ENCODE peak calls at places on chromosomes 4 and X, in ten cellular contexts. Y is activated T-helper 9 cell treated with anti-CD3 and anti-CD28 coated beads, Interleukin-2, amount 50 U/mL, for 16 hours; E is pons; R is cardiac fibroblast; O is NCI-H1092 treated with DMSO at 0.1 percent for 48 hours; Z is osteocyte; C is activated CD8-positive, alpha-beta T cell treated with anti-CD3 and anti-CD28 coated beads, Interleukin-2, amount 10 ng/mL, durations not matched to agents 7 days and 5 days; D is T-helper 2 cell; A is NCI-H1105; M is HuH-7. X is an unnamed sample.

GRCh38 chr4:26522478-26522877 is 32.2 kb upstream of the CCKAR start:
- DNase-seq in E (no peak), Y (no peak), O (no peak), M (no peak), A (no peak), R (peak), Z (no peak), C (no peak), D (no peak), X (no peak)

GRCh38 chr4:65865489-65865888 is 195.2 kb upstream of the EPHA5 start:
- DNase-seq in R (peak), M (peak), A (no peak), D (no peak), C (no peak), E (no peak), Y (no peak), Z (no peak), O (no peak), X (no peak)

GRCh38 chr4:25439913-25440477 is 62.9 kb downstream of the ANAPC4 start:
- DNase-seq in C (peak), R (peak), O (peak), D (no peak), M (peak), Y (no peak), E (peak), Z (no peak), A (peak), X (peak)

GRCh38 chr4:120454788-120455187 is 388.1 kb upstream of the MAD2L1 start:
- DNase-seq in R (no peak), A (no peak), Z (no peak), E (no peak), D (no peak), M (peak), O (no peak), Y (no peak), C (no peak), X (no peak)

GRCh38 chr4:14934704-14935390 is 67.4 kb upstream of the CPEB2 start:
- DNase-seq in O (no peak), Y (no peak), C (no peak), E (no peak), Z (no peak), R (no peak), M (no peak), A (no peak), D (no peak), X (no peak)

GRCh38 chr4:13103382-13104015 is 380.6 kb downstream of the RAB28 start:
- DNase-seq in R (no peak), E (no peak), M (no peak), A (no peak), C (no peak), O (no peak), D (no peak), Y (no peak), Z (no peak), X (no peak)

GRCh38 chr4:142194905-142195304 is 558.5 kb downstream of the IL15 start:
- DNase-seq in A (no peak), C (no peak), D (no peak), M (no peak), E (no peak), O (no peak), R (peak), Z (no peak), Y (no peak), X (no peak)

GRCh38 chr4:157664726-157665125 is 444.2 kb downstream of the GRIA2 start:
- DNase-seq in A (no peak), Y (no peak), Z (no peak), D (no peak), E (no peak), O (no peak), R (peak), C (no peak), M (no peak), X (no peak)

GRCh38 chr4:141240259-141240658 is 19.6 kb downstream of the ZNF330 start:
- DNase-seq in E (no peak), Z (no peak), D (no peak), C (no peak), A (no peak), O (no peak), R (no peak), M (no peak), Y (no peak), X (no peak)

GRCh38 chr4:40238700-40239548 is 42.1 kb downstream of the RHOH start:
- DNase-seq in D (peak), M (no peak), A (no peak), Y (peak), R (peak), Z (no peak), E (no peak), O (no peak), C (peak), X (peak)

GRCh38 chr4:66032571-66032970 is 362.3 kb upstream of the EPHA5 start:
- DNase-seq in R (peak), A (no peak), O (no peak), M (no peak), C (no peak), D (no peak), E (no peak), Y (no peak), Z (no peak), X (no peak)

GRCh38 chr4:147247577-147247976 is 233.3 kb upstream of the EDNRA start:
- DNase-seq in M (no peak), R (no peak), C (no peak), A (no peak), Y (no peak), O (no peak), D (no peak), Z (no peak), E (no peak), X (no peak)

GRCh38 chrX:108070891-108071290 is 20.5 kb downstream of the PSMD10 start:
- DNase-seq in Y (no peak), Z (no peak), R (peak), M (no peak), A (no peak), D (no peak), E (no peak), C (no peak), O (no peak), X (no peak)

GRCh38 chr4:6316461-6317003 is 46.9 kb downstream of the WFS1 start:
- DNase-seq in R (no peak), D (no peak), A (no peak), Y (no peak), M (no peak), E (no peak), O (no peak), Z (no peak), C (no peak), X (no peak)

GRCh38 chrX:9644335-9644734 is 121.3 kb downstream of the GPR143 start:
- DNase-seq in A (no peak), D (peak), M (no peak), O (peak), E (no peak), C (peak), Y (no peak), R (no peak), Z (no peak), X (peak)

GRCh38 chr4:112060212-112060611 is 85.0 kb upstream of the FAM241A start:
- DNase-seq in R (peak), A (no peak), D (no peak), M (no peak), C (no peak), O (no peak), Z (no peak), E (peak), Y (no peak), X (no peak)

GRCh38 chr4:152515678-152516077 is 20.2 kb downstream of the FBXW7 start:
- DNase-seq in A (no peak), Y (no peak), M (no peak), R (peak), Z (no peak), C (no peak), E (no peak), D (no peak), O (no peak), X (no peak)

GRCh38 chr4:147526272-147526654 is 45.4 kb downstream of the EDNRA start:
- DNase-seq in O (no peak), Y (no peak), Z (no peak), C (no peak), A (no peak), M (no peak), D (no peak), E (no peak), R (no peak), X (no peak)

GRCh38 chr4:29704059-29704458 is 1016.1 kb upstream of the PCDH7 start:
- DNase-seq in D (no peak), E (no peak), Z (no peak), M (no peak), C (no peak), O (no peak), Y (no peak), R (no peak), A (no peak), X (no peak)

GRCh38 chr4:6271701-6272465 is 2.2 kb downstream of the WFS1 start:
- DNase-seq in A (no peak), M (no peak), Y (no peak), O (no peak), D (no peak), C (no peak), Z (no peak), R (no peak), E (no peak), X (no peak)

GRCh38 chr4:39326468-39326960 is 39.6 kb downstream of the RFC1 start:
- DNase-seq in E (no peak), Z (no peak), R (no peak), Y (no peak), M (no peak), O (no peak), A (no peak), C (no peak), D (no peak), X (no peak)

GRCh38 chr4:141788169-141788915 is 152.0 kb downstream of the IL15 start:
- DNase-seq in R (peak), Y (no peak), M (no peak), D (no peak), Z (no peak), O (no peak), A (no peak), E (no peak), C (no peak), X (no peak)

GRCh38 chrX:42846741-42847140 is 68.8 kb upstream of the PPP1R2C start:
- DNase-seq in O (no peak), Z (no peak), A (no peak), D (no peak), Y (no peak), R (no peak), M (no peak), C (no peak), E (no peak), X (no peak)

GRCh38 chr4:154854362-154854761 is 73.3 kb downstream of the RBM46 start:
- DNase-seq in Y (no peak), C (no peak), Z (no peak), O (no peak), E (no peak), R (peak), M (no peak), A (no peak), D (no peak), X (no peak)

GRCh38 chrX:78029663-78030062 is 60.2 kb upstream of the PGAM4 start:
- DNase-seq in Z (no peak), Y (no peak), A (no peak), O (peak), M (peak), C (peak), E (peak), D (no peak), R (peak), X (no peak)

GRCh38 chrX:140343226-140343873 is 161.5 kb downstream of the SOX3 start:
- DNase-seq in A (no peak), E (no peak), Y (no peak), Z (no peak), R (no peak), C (no peak), O (no peak), D (no peak), M (no peak), X (no peak)

GRCh38 chr4:54941994-54942552 is 183.3 kb downstream of the KDR start:
- DNase-seq in R (peak), M (no peak), E (peak), C (peak), Y (no peak), Z (no peak), O (peak), A (peak), D (peak), X (peak)

GRCh38 chrX:38927592-38927991 is 126.3 kb downstream of the MID1IP1 start:
- DNase-seq in D (no peak), Y (no peak), A (no peak), R (no peak), O (no peak), M (no peak), E (no peak), Z (no peak), C (no peak), X (no peak)

GRCh38 chr4:155807021-155807420 is 48.2 kb downstream of the GUCY1B1 start:
- DNase-seq in C (no peak), A (no peak), Z (no peak), R (no peak), Y (no peak), D (no peak), M (no peak), E (no peak), O (no peak), X (no peak)

GRCh38 chrX:723781-724180 is 93.2 kb downstream of the SHOX start:
- DNase-seq in O (no peak), Y (no peak), R (peak), Z (no peak), A (no peak), M (no peak), D (no peak), E (no peak), C (no peak), X (no peak)

GRCh38 chr4:128444544-128445302 is 157.1 kb upstream of the PGRMC2 start:
- DNase-seq in M (no peak), E (no peak), C (no peak), Y (no peak), R (no peak), Z (no peak), O (no peak), D (no peak), A (no peak), X (no peak)

GRCh38 chrX:129706395-129707072 is 32.2 kb upstream of the XPNPEP2 start:
- DNase-seq in M (no peak), C (no peak), Y (no peak), A (peak), D (no peak), O (peak), R (no peak), E (peak), Z (no peak), X (no peak)

GRCh38 chrX:47560179-47560830 is 700 bp upstream of the ARAF start:
- DNase-seq in O (no peak), M (no peak), E (no peak), D (no peak), R (no peak), Z (no peak), Y (no peak), A (no peak), C (no peak), X (no peak)

GRCh38 chr4:69025191-69025998 is 70.9 kb upstream of the UGT2B7 start:
- DNase-seq in Y (no peak), R (no peak), A (no peak), Z (no peak), D (no peak), O (no peak), M (peak), C (no peak), E (no peak), X (no peak)

GRCh38 chrX:154372612-154373022 is 1.8 kb downstream of the FLNA start:
- DNase-seq in D (peak), O (no peak), C (peak), A (no peak), Y (no peak), R (peak), Z (no peak), E (no peak), M (no peak), X (no peak)

GRCh38 chr4:159190646-159191045 is 87.8 kb downstream of the RAPGEF2 start:
- DNase-seq in Z (no peak), R (no peak), D (no peak), E (no peak), M (no peak), A (no peak), O (no peak), Y (no peak), C (no peak), X (no peak)

GRCh38 chrX:119693032-119693995 is at the start of gene SEPTIN6:
- DNase-seq in A (peak), R (peak), D (peak), E (no peak), M (peak), Z (peak), Y (peak), O (peak), C (peak), X (peak)

GRCh38 chr4:147056951-147057630 is 111.4 kb upstream of the TTC29 start:
- DNase-seq in C (no peak), A (no peak), D (no peak), Y (no peak), E (no peak), Z (no peak), M (no peak), O (no peak), R (peak), X (no peak)